ENCODE peak calls at places on chromosomes 13 and 19, in six cellular contexts. X is AG10803, P is C1 segment of cervical spinal cord, G is BJ, Z is HTR-8/SVneo, H is endothelial cell. L is an unnamed sample.

GRCh38 chr13:113299951-113300350 is 2.9 kb downstream of the LAMP1 start:
- DNase-seq in P (no peak), X (no peak), Z (no peak), G (no peak), H (no peak), L (peak; percentile 33)

GRCh38 chr19:17560205-17560595 is 4.8 kb downstream of the COLGALT1 start:
- DNase-seq in G (peak; percentile 44), Z (peak; percentile 96), X (peak; percentile 89), H (no peak), P (peak; percentile 23), L (no peak)

GRCh38 chr13:52969373-52969772 is 59.2 kb upstream of the OLFM4 start:
- DNase-seq in X (no peak), P (no peak), H (no peak), Z (no peak), G (no peak), L (no peak)

GRCh38 chr13:110239280-110240120 is 67.5 kb downstream of the COL4A1 start:
- DNase-seq in P (no peak), H (peak; percentile 3), G (no peak), X (no peak), Z (no peak), L (no peak)

GRCh38 chr13:41500501-41500900 is 43.2 kb downstream of the RGCC start:
- DNase-seq in P (no peak), H (no peak), X (peak; percentile 15), G (no peak), Z (no peak), L (no peak)

GRCh38 chr13:104385409-104385808 is 1319.2 kb upstream of the SLC10A2 start:
- DNase-seq in H (no peak), G (peak; percentile 10), Z (peak; percentile 19), X (no peak), P (no peak), L (no peak)

GRCh38 chr13:47484564-47484963 is 516.5 kb downstream of the SUCLA2 start:
- DNase-seq in X (peak; percentile 91), Z (no peak), G (no peak), P (no peak), H (no peak), L (no peak)

GRCh38 chr19:43409415-43409814 is 5.3 kb upstream of the TEX101 start:
- DNase-seq in G (no peak), P (no peak), X (no peak), Z (no peak), H (no peak), L (no peak)

GRCh38 chr19:1813837-1814217 is 1.8 kb upstream of the ATP8B3 start:
- DNase-seq in G (no peak), X (no peak), Z (no peak), H (no peak), P (no peak), L (no peak)

GRCh38 chr19:53977991-53978731 is 13.3 kb upstream of the CACNG6 start:
- DNase-seq in H (peak; percentile 95), G (peak; percentile 23), Z (peak; percentile 97), X (peak; percentile 86), P (peak; percentile 74), L (peak; percentile 68)

GRCh38 chr13:112910016-112910415 is 59.0 kb upstream of the MCF2L start:
- DNase-seq in H (no peak), X (peak; percentile 13), P (no peak), G (no peak), Z (no peak), L (no peak)

GRCh38 chr19:12838182-12838890 is at the start of gene MAST1:
- DNase-seq in Z (peak; percentile 76), G (no peak), H (peak; percentile 68), X (no peak), P (no peak), L (peak; percentile 20)

GRCh38 chr19:47275866-47276461 is 1.3 kb downstream of the INAFM1 start:
- DNase-seq in H (no peak), X (peak; percentile 59), Z (no peak), G (no peak), P (peak; percentile 64), L (no peak)

GRCh38 chr13:110359840-110360301 is 52.8 kb downstream of the COL4A2 start:
- DNase-seq in X (no peak), P (no peak), Z (no peak), H (no peak), G (no peak), L (no peak)

GRCh38 chr13:51557875-51558604 is 26.2 kb upstream of the WDFY2 start:
- DNase-seq in H (no peak), X (peak; percentile 74), P (no peak), G (peak; percentile 28), Z (peak; percentile 27), L (no peak)

GRCh38 chr19:39539165-39539518 is 819 bp downstream of the EID2 start:
- DNase-seq in X (peak; percentile 36), G (no peak), H (no peak), P (no peak), Z (no peak), L (no peak)

GRCh38 chr13:28137556-28137955 is 789 bp upstream of the PAN3 start:
- DNase-seq in X (no peak), G (no peak), H (no peak), Z (no peak), P (no peak), L (no peak)

GRCh38 chr13:103275079-103275478 is 208.9 kb upstream of the SLC10A2 start:
- DNase-seq in X (no peak), P (no peak), Z (no peak), G (no peak), H (no peak), L (no peak)

GRCh38 chr13:31172001-31172400 is 10.3 kb upstream of the HSPH1 start:
- DNase-seq in G (no peak), Z (no peak), P (no peak), H (no peak), X (peak; percentile 55), L (no peak)

GRCh38 chr19:45403781-45404556 is 900 bp downstream of the PPP1R13L start:
- DNase-seq in H (peak; percentile 73), P (no peak), Z (no peak), G (no peak), X (peak; percentile 31), L (no peak)

GRCh38 chr19:959935-960502 is 24.1 kb upstream of the WDR18 start:
- DNase-seq in Z (no peak), X (no peak), H (no peak), G (no peak), P (no peak), L (no peak)

GRCh38 chr19:17468302-17469091 is 1.8 kb upstream of the SLC27A1 start:
- DNase-seq in H (no peak), P (peak; percentile 79), X (peak; percentile 55), G (no peak), Z (no peak), L (peak; percentile 62)

GRCh38 chr13:37069597-37070103 is 10.2 kb upstream of the SUPT20H start:
- DNase-seq in H (no peak), Z (no peak), G (no peak), X (no peak), P (no peak), L (no peak)

GRCh38 chr19:4709440-4710280 is 14.0 kb downstream of the DPP9 start:
- DNase-seq in P (no peak), X (no peak), Z (no peak), G (no peak), H (no peak), L (no peak)

GRCh38 chr13:101115762-101116161 is 300.5 kb downstream of the NALCN start:
- DNase-seq in Z (no peak), H (no peak), X (peak; percentile 6), G (no peak), P (no peak), L (peak; percentile 46)

L was measured in globus pallidus.